ENCODE peak calls at places on chromosome 17, in five cellular contexts. One of them, this sample, is unnamed.

GRCh38 chr17:43467981-43468541 is 15.7 kb upstream of the DHX8 start:
- DNase-seq in nephron progenitor cell: peak
- DNase-seq in AG04450: no peak
- DNase-seq in psoas muscle: no peak
- DNase-seq in endothelial cell: no peak
- DNase-seq in this sample: no peak

GRCh38 chr17:62919388-62919787 is 46.6 kb upstream of the TANC2 start:
- DNase-seq in nephron progenitor cell: no peak
- DNase-seq in AG04450: no peak
- DNase-seq in psoas muscle: no peak
- DNase-seq in endothelial cell: no peak
- DNase-seq in this sample: no peak

GRCh38 chr17:14269473-14269872 is 31.4 kb upstream of the HS3ST3B1 start:
- DNase-seq in nephron progenitor cell: no peak
- DNase-seq in AG04450: no peak
- DNase-seq in psoas muscle: no peak
- DNase-seq in endothelial cell: no peak
- DNase-seq in this sample: no peak

GRCh38 chr17:45184144-45184543 is 22.5 kb downstream of the HEXIM2 start:
- DNase-seq in nephron progenitor cell: no peak
- DNase-seq in AG04450: no peak
- DNase-seq in psoas muscle: no peak
- DNase-seq in endothelial cell: no peak
- DNase-seq in this sample: no peak

GRCh38 chr17:18371455-18371854 is 6.1 kb upstream of the EVPLL start:
- DNase-seq in nephron progenitor cell: no peak
- DNase-seq in AG04450: no peak
- DNase-seq in psoas muscle: no peak
- DNase-seq in endothelial cell: no peak
- DNase-seq in this sample: no peak

GRCh38 chr17:40068129-40068581 is 5.4 kb downstream of the THRA start:
- DNase-seq in nephron progenitor cell: no peak
- DNase-seq in AG04450: no peak
- DNase-seq in psoas muscle: no peak
- DNase-seq in endothelial cell: no peak
- DNase-seq in this sample: no peak

GRCh38 chr17:30200086-30200485 is 35.4 kb downstream of the SLC6A4 start:
- DNase-seq in nephron progenitor cell: no peak
- DNase-seq in AG04450: no peak
- DNase-seq in psoas muscle: no peak
- DNase-seq in endothelial cell: no peak
- DNase-seq in this sample: no peak

GRCh38 chr17:43453331-43453812 is 30.4 kb upstream of the DHX8 start:
- DNase-seq in nephron progenitor cell: no peak
- DNase-seq in AG04450: no peak
- DNase-seq in psoas muscle: no peak
- DNase-seq in endothelial cell: no peak
- DNase-seq in this sample: no peak

GRCh38 chr17:16493470-16494048 is 1.6 kb upstream of the LRRC75A start:
- DNase-seq in nephron progenitor cell: no peak
- DNase-seq in AG04450: no peak
- DNase-seq in psoas muscle: no peak
- DNase-seq in endothelial cell: no peak
- DNase-seq in this sample: no peak

GRCh38 chr17:73493212-73493814 is 150.9 kb downstream of the SDK2 start:
- DNase-seq in nephron progenitor cell: no peak
- DNase-seq in AG04450: no peak
- DNase-seq in psoas muscle: no peak
- DNase-seq in endothelial cell: no peak
- DNase-seq in this sample: no peak

GRCh38 chr17:54992797-54993639 is 24.5 kb downstream of the STXBP4 start:
- DNase-seq in nephron progenitor cell: peak
- DNase-seq in AG04450: no peak
- DNase-seq in psoas muscle: no peak
- DNase-seq in endothelial cell: no peak
- DNase-seq in this sample: no peak

GRCh38 chr17:69961488-69962145 is 113.4 kb upstream of the KCNJ16 start:
- DNase-seq in nephron progenitor cell: peak
- DNase-seq in AG04450: peak
- DNase-seq in psoas muscle: peak
- DNase-seq in endothelial cell: peak
- DNase-seq in this sample: no peak

GRCh38 chr17:68011199-68011665 is 15.0 kb upstream of the C17orf58 start:
- DNase-seq in nephron progenitor cell: peak
- DNase-seq in AG04450: no peak
- DNase-seq in psoas muscle: peak
- DNase-seq in endothelial cell: peak
- DNase-seq in this sample: peak

GRCh38 chr17:7021993-7022778 is 664 bp upstream of the BCL6B start:
- DNase-seq in nephron progenitor cell: peak
- DNase-seq in AG04450: no peak
- DNase-seq in psoas muscle: peak
- DNase-seq in endothelial cell: peak
- DNase-seq in this sample: peak

GRCh38 chr17:77566151-77566550 is 392.4 kb upstream of the TNRC6C start:
- DNase-seq in nephron progenitor cell: no peak
- DNase-seq in AG04450: no peak
- DNase-seq in psoas muscle: no peak
- DNase-seq in endothelial cell: no peak
- DNase-seq in this sample: no peak
- TF ChIP-seq CTCF in nephron progenitor cell: no peak
- TF ChIP-seq CTCF in AG04450: no peak
- TF ChIP-seq CTCF in psoas muscle: no peak
- TF ChIP-seq CTCF in endothelial cell: no peak
- TF ChIP-seq CTCF in this sample: no peak

GRCh38 chr17:80845863-80846671 is 145.6 kb upstream of the CHMP6 start:
- DNase-seq in nephron progenitor cell: no peak
- DNase-seq in AG04450: no peak
- DNase-seq in psoas muscle: peak
- DNase-seq in endothelial cell: no peak
- DNase-seq in this sample: no peak
- TF ChIP-seq CTCF in nephron progenitor cell: no peak
- TF ChIP-seq CTCF in AG04450: no peak
- TF ChIP-seq CTCF in psoas muscle: peak
- TF ChIP-seq CTCF in endothelial cell: no peak
- TF ChIP-seq CTCF in this sample: no peak

GRCh38 chr17:49602783-49603182 is 27.1 kb downstream of the NXPH3 start:
- DNase-seq in nephron progenitor cell: no peak
- DNase-seq in AG04450: no peak
- DNase-seq in psoas muscle: no peak
- DNase-seq in endothelial cell: no peak
- DNase-seq in this sample: no peak

GRCh38 chr17:49600949-49601348 is 25.3 kb downstream of the NXPH3 start:
- DNase-seq in nephron progenitor cell: no peak
- DNase-seq in AG04450: no peak
- DNase-seq in psoas muscle: no peak
- DNase-seq in endothelial cell: no peak
- DNase-seq in this sample: no peak

GRCh38 chr17:49604314-49604869 is 28.7 kb downstream of the NXPH3 start:
- DNase-seq in nephron progenitor cell: no peak
- DNase-seq in AG04450: no peak
- DNase-seq in psoas muscle: no peak
- DNase-seq in endothelial cell: no peak
- DNase-seq in this sample: no peak

GRCh38 chr17:49603238-49603637 is 27.6 kb downstream of the NXPH3 start:
- DNase-seq in nephron progenitor cell: no peak
- DNase-seq in AG04450: no peak
- DNase-seq in psoas muscle: no peak
- DNase-seq in endothelial cell: no peak
- DNase-seq in this sample: no peak

GRCh38 chr17:49603720-49604119 is 28.0 kb downstream of the NXPH3 start:
- DNase-seq in nephron progenitor cell: no peak
- DNase-seq in AG04450: no peak
- DNase-seq in psoas muscle: no peak
- DNase-seq in endothelial cell: no peak
- DNase-seq in this sample: no peak
- TF ChIP-seq CTCF in nephron progenitor cell: no peak
- TF ChIP-seq CTCF in AG04450: peak
- TF ChIP-seq CTCF in psoas muscle: no peak
- TF ChIP-seq CTCF in endothelial cell: peak
- TF ChIP-seq CTCF in this sample: no peak

DNA sequence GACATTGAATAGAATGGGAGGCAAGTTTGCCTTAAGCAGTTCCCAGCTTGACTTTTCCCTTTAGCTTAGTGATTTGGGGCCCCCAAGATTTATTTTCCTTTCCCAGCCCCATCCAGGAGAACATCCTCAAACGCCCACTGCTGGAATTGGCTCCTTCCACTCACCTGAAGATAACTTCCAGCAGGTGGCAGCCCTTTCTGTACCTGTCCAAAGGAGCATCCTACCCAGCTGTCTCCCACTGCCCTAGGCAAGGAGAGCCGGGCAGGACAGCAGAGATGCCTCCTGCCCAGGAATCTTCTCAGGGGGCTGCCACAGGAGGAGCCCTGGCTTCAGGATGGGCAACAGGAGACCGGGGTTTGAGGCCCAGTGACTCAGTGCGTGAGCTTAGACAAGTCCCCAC is 6.4 kb downstream of the CACNG5 start:
- DNase-seq in nephron progenitor cell: no peak
- DNase-seq in AG04450: no peak
- DNase-seq in psoas muscle: no peak
- DNase-seq in endothelial cell: no peak
- DNase-seq in this sample: no peak
- TF ChIP-seq CTCF in nephron progenitor cell: no peak
- TF ChIP-seq CTCF in AG04450: no peak
- TF ChIP-seq CTCF in psoas muscle: no peak
- TF ChIP-seq CTCF in endothelial cell: no peak
- TF ChIP-seq CTCF in this sample: no peak

DNA sequence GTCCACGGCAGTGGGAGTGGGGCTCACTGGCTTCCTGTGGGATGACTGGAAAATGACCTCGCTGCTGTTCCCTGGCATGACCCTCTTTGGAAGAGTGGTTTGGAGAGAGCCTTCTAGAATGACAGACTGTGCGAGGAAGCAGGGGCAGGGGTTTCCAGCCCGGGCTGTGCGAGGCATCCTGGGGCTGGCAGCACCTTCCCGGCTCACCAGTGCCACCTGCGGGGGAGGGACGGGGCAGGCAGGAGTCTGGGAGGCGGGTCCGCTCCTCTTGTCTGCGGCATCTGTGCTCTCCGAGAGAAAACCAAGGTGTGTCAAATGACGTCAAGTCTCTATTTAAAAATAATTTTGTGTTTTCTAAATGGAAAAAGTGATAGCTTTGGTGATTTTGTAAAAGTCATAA is 7.8 kb upstream of the RNF213 start:
- DNase-seq in nephron progenitor cell: peak
- DNase-seq in AG04450: no peak
- DNase-seq in psoas muscle: peak
- DNase-seq in endothelial cell: peak
- DNase-seq in this sample: peak
- TF ChIP-seq CTCF in nephron progenitor cell: peak
- TF ChIP-seq CTCF in AG04450: peak
- TF ChIP-seq CTCF in psoas muscle: peak
- TF ChIP-seq CTCF in endothelial cell: no peak
- TF ChIP-seq CTCF in this sample: no peak

DNA sequence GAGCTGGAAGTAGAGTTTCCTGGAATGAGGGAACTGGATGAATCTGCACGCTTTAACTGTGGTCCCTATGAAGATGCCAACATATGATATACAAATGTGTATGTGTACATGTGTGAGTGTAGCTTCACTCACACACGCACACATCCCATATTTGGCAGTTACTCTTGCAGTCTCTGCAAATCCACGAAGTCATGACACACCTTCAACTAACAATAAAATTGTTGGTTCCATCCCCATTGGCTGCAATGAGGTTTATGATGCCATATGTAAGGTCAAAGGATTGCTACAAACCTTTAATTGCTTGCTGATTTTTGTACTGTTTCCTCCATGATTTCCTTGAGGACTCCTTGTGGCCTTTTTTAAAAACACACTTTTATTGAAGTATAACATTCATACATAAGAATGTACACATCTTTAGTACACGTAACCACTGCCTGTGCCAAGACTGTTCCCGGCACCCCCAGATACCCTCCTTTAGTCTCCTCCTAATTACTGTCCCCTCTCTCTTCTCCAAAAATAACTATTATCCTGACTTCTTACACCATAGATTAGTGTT is 22.0 kb downstream of the MYO1D start:
- DNase-seq in nephron progenitor cell: no peak
- DNase-seq in AG04450: no peak
- DNase-seq in psoas muscle: no peak
- DNase-seq in endothelial cell: no peak
- DNase-seq in this sample: no peak
- TF ChIP-seq CTCF in nephron progenitor cell: no peak
- TF ChIP-seq CTCF in AG04450: no peak
- TF ChIP-seq CTCF in psoas muscle: no peak
- TF ChIP-seq CTCF in endothelial cell: no peak
- TF ChIP-seq CTCF in this sample: no peak

GRCh38 chr17:38815576-38816193 is 9.4 kb downstream of the CWC25 start:
- DNase-seq in nephron progenitor cell: no peak
- DNase-seq in AG04450: no peak
- DNase-seq in psoas muscle: no peak
- DNase-seq in endothelial cell: no peak
- DNase-seq in this sample: no peak
- TF ChIP-seq CTCF in nephron progenitor cell: no peak
- TF ChIP-seq CTCF in AG04450: peak
- TF ChIP-seq CTCF in psoas muscle: no peak
- TF ChIP-seq CTCF in endothelial cell: no peak
- TF ChIP-seq CTCF in this sample: no peak

GRCh38 chr17:29090746-29091395 is 47.9 kb downstream of the PIPOX start:
- DNase-seq in nephron progenitor cell: no peak
- DNase-seq in AG04450: no peak
- DNase-seq in psoas muscle: no peak
- DNase-seq in endothelial cell: no peak
- DNase-seq in this sample: no peak
- TF ChIP-seq CTCF in nephron progenitor cell: no peak
- TF ChIP-seq CTCF in AG04450: no peak
- TF ChIP-seq CTCF in psoas muscle: no peak
- TF ChIP-seq CTCF in endothelial cell: no peak
- TF ChIP-seq CTCF in this sample: no peak

DNA sequence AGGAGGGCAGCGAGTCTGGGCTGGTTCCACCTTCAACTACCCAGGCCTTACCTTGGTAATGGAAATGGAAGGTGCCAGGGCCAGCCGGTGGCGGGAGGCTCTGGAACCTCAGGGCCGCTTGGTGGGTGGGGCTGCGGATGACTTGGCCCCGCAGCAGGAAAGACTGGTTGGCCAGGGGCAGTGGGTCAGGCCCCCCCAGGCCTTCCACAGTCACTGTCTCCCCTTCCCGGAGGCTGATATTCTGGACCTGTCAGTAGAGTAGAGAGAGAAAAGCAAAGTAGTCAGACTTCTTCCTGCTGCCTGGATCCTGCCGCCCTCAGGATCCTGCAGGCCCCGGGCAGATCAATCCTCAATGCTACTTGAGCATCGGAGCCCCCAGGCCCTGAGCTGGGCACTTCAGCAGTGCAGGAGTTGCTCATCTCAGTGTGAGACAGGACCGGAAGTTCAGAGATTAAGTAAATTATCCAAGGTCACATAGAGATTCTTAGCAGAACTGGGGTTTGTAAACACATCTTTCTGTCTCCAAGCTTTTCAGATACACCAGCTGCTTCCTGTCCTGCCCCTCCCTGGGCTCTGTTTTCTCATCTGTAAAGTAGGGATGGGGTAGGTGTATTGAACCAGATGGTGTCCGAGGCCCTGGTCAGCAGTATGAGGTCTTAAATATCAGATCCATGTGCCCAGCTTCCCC is 18.5 kb upstream of the PHF12 start:
- DNase-seq in nephron progenitor cell: no peak
- DNase-seq in AG04450: no peak
- DNase-seq in psoas muscle: no peak
- DNase-seq in endothelial cell: no peak
- DNase-seq in this sample: no peak
- TF ChIP-seq CTCF in nephron progenitor cell: no peak
- TF ChIP-seq CTCF in AG04450: no peak
- TF ChIP-seq CTCF in psoas muscle: no peak
- TF ChIP-seq CTCF in endothelial cell: no peak
- TF ChIP-seq CTCF in this sample: no peak